ENCODE peak calls at places on chromosomes 11 and 22, in five cellular contexts. U, T, A, H and Z are unnamed samples.

GRCh38 chr11:58573451-58574104 is 2.1 kb downstream of the LPXN start:
- DNase-seq in A (no peak), U (no peak), T (no peak), H (no peak), Z (no peak)

GRCh38 chr11:27933992-27934829 is 173.7 kb downstream of the KIF18A start:
- DNase-seq in A (no peak), H (no peak), U (no peak), T (no peak), Z (peak)

GRCh38 chr11:90668502-90668901 is 445.7 kb upstream of the CHORDC1 start:
- DNase-seq in T (no peak), H (no peak), A (no peak), U (no peak), Z (no peak)

GRCh38 chr22:39414886-39415285 is 15.3 kb downstream of the TAB1 start:
- DNase-seq in T (no peak), U (no peak), H (no peak), A (no peak), Z (no peak)

GRCh38 chr11:73759520-73760065 is 1.3 kb downstream of the RAB6A start:
- DNase-seq in H (no peak), A (no peak), T (no peak), U (no peak), Z (no peak)

GRCh38 chr11:64094463-64095223 is 58.9 kb downstream of the FLRT1 start:
- DNase-seq in H (no peak), U (no peak), A (peak), T (no peak), Z (peak)

GRCh38 chr22:28283025-28283654 is 364.1 kb upstream of the PITPNB start:
- DNase-seq in A (no peak), T (no peak), U (no peak), H (no peak), Z (no peak)

GRCh38 chr22:47119181-47119580 is 356.7 kb downstream of the TBC1D22A start:
- DNase-seq in A (no peak), H (no peak), T (no peak), U (no peak), Z (no peak)

GRCh38 chr11:61129608-61130523 is 27.6 kb downstream of the CD5 start:
- DNase-seq in H (peak), T (peak), A (peak), U (peak), Z (peak)

GRCh38 chr11:134267966-134268365 is 8.2 kb upstream of the GLB1L3 start:
- DNase-seq in U (no peak), T (no peak), H (no peak), A (no peak), Z (no peak)

GRCh38 chr22:45418056-45418769 is 4.7 kb downstream of the RIBC2 start:
- DNase-seq in H (no peak), A (no peak), T (no peak), U (peak), Z (no peak)

GRCh38 chr11:32888805-32889204 is 3.8 kb upstream of the QSER1 start:
- DNase-seq in U (no peak), T (no peak), H (no peak), A (no peak), Z (no peak)

GRCh38 chr11:45471002-45471665 is 185.0 kb upstream of the SYT13 start:
- DNase-seq in T (no peak), H (no peak), A (no peak), U (no peak), Z (no peak)

GRCh38 chr11:116736763-116737162 is 36.0 kb downstream of the BUD13 start:
- DNase-seq in A (peak), T (peak), H (no peak), U (peak), Z (peak)

GRCh38 chr11:60130496-60130895 is 42.0 kb downstream of the MS4A2 start:
- DNase-seq in T (peak), H (no peak), U (no peak), A (peak), Z (peak)

GRCh38 chr11:61293869-61294716 is 1.0 kb downstream of the VWCE start:
- DNase-seq in H (no peak), U (peak), A (no peak), T (peak), Z (no peak)

GRCh38 chr11:59776210-59777066 is 21.3 kb downstream of the STX3 start:
- DNase-seq in U (no peak), A (peak), H (no peak), T (peak), Z (peak)

GRCh38 chr22:50272103-50272782 is 2.1 kb upstream of the MAPK11 start:
- DNase-seq in T (no peak), U (peak), A (no peak), H (no peak), Z (no peak)
- H3K27ac ChIP-seq in T (no peak), U (no peak), A (no peak), H (no peak), Z (peak)

GRCh38 chr22:35486116-35486631 is 54.5 kb upstream of the RASD2 start:
- DNase-seq in U (no peak), A (no peak), H (no peak), T (no peak), Z (no peak)

GRCh38 chr22:35484651-35485372 is 55.8 kb upstream of the RASD2 start:
- DNase-seq in H (no peak), U (no peak), A (no peak), T (no peak), Z (no peak)

GRCh38 chr22:35489225-35489624 is 51.4 kb upstream of the RASD2 start:
- DNase-seq in U (no peak), A (no peak), H (no peak), T (no peak), Z (no peak)

GRCh38 chr22:35491908-35492380 is 48.7 kb upstream of the RASD2 start:
- DNase-seq in A (peak), T (no peak), H (no peak), U (no peak), Z (peak)

DNA sequence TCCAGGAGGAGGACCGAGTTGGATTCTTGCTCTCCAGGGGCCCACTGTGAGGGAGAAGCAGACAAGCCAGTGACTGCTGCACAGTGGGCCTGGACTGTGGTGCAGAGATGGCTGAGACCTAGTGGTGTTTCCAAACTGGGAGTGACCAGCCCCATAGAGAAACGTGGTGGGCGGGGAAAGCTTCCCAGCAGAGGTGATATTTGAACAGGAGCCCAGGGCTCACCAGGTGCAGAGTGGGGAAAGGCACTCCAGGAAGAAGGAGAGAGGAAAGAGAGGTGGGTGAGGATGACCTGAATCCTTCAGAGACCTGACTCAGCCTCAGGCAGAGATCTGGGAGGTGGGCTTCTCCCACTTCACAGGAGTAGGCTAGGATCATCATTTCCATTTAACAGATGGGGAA is 52.1 kb upstream of the RASD2 start:
- DNase-seq in A (no peak), H (no peak), U (no peak), T (no peak), Z (no peak)
- TF ChIP-seq SP1 in A (no peak), H (no peak), U (no peak), T (no peak), Z (no peak)

DNA sequence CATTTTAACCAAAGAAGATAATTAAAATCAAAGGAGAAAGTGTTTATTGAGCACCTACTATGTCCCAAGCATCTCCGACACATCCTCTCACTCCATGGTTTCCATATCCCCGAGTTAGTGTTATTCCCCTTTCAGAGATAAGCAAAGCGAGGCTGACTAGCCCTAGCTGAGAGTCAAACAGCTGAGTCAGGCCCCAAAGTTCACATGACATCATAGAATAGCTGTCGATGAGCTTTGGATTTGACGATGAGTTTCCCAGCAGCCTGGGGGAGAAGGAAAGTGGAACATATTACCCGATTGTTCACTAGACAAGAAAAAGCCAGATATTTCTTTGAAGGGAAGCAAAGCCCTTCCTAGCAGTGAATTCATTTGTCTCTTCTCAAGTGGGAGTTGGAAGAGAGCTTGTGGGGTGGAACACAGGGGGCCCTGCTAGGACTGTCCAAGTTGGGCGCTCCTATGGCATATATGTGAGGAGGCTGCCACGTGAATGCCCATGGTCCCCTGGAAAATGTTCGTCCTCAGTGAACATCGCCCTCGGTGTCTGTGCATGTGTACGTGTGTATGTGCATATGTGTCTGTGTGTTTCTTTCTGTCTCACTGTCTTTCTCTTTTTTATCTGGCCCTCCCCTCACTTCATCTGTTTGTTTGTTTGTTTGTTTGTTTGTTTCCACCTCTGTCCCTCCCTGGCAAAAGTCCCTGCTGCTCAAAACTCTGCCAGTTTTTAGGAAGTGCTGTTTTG is 493 bp upstream of the CYTH4 start:
- DNase-seq in H (no peak), T (no peak), U (no peak), A (no peak), Z (no peak)
- H3K4me2 ChIP-seq in H (peak), T (no peak), U (no peak), A (no peak), Z (peak)

DNA sequence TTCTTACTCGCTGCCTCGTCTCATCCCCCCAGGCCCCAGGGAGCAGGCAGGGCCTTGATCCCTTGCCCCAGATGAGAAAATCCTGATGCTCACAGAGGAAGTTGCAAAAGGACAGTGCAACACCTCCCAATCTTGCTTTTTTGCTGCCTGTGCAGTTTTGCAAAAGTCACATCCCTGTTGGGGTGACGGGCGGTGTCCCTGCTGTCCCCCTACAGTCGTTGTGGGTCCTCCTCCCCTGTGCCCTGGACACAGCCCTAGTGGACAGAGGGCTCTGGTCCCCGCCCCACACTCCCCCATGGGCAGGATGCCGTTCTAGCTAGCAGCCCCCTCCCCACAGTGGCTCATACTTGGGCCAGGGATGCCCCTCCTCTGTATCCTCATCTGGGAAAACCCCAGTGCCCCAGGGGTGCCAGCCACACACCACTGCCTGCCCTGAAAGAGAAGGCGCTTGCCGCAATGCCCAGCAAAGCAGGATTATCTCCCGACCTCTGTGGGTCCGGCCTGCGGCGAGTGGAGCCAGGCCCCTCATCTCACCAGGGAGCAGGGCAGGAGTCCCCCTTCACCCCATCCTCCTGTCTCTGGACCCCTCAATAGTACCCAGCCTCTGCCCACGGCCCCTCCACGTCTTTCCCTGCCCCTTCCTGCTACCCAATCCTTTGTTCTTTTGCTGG is 18.4 kb upstream of the CTSD start:
- DNase-seq in A (no peak), H (no peak), T (no peak), U (no peak), Z (no peak)
- H3K27ac ChIP-seq in A (no peak), H (no peak), T (no peak), U (no peak), Z (no peak)

DNA sequence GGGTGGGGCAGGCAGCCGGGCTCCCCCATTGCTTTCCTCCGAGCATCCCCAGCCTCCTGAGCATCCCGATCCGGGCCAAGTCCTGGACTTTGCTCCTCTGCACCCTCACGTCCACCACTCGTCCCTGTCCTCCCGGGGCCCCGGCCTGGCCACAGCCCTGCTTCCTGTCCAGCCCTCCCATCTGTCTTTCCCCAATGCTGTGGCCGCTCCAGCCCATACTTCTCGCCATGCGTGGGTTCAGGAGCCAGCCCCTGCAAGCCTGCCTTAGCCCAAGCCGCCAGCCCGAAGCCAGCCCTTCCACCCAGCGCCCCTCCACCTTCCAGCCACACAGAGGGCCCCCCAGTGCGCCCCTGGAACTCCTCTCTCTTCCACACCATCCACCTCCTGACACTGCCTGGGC is 23.8 kb downstream of the MRPL23 start:
- DNase-seq in H (no peak), T (no peak), A (no peak), U (no peak), Z (no peak)
- TF ChIP-seq SP1 in H (no peak), T (no peak), A (no peak), U (no peak), Z (no peak)

DNA sequence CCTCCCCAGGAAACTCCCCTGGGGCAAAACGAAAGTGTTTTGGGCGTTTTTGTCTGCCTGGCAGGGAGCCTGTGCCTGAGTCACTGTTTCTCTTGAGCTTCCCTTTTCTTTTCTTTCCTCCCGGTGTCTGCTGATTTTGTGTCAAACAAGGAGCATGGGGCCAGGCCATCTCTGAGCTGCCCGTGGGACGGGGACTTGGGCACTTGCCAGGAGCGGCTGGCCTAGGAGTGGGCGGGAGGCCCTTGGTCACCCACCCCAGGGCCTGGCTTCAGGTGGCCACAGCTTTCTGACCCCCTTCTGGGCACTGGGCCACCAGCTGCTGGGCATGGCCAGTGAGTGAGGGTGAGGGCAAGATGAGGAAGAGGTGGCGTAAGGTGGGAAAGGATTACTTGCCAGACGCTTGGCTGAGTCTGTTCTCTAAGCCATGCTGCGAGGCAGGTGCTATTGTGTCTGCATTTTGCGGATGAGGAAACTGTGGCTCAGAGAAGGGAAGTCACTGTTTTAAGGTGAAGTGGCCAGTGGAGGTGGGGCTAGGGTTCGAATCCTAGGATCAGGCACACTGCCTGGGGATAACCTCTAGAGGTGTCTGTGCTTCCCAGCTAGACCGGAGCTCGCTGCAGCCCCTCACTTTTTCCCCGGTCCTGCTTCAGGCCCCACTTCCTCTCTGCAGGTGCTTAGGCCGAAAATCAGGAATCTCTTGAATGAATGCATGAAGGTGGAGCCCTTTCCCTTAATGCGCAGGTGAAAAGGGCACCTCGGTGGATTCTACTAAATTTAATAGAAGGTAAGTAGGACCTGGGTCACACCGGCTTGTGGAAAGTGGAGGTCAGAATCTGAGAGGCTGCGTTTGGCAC is 7.8 kb upstream of the NFAM1 start:
- DNase-seq in T (no peak), U (no peak), A (no peak), H (no peak), Z (no peak)
- H3K4me2 ChIP-seq in T (no peak), U (peak), A (no peak), H (peak), Z (no peak)

GRCh38 chr11:12813371-12814225 is 139.4 kb downstream of the TEAD1 start:
- DNase-seq in T (no peak), U (no peak), H (no peak), A (peak), Z (no peak)
- H3K27ac ChIP-seq in T (peak), U (no peak), H (no peak), A (peak), Z (peak)

GRCh38 chr22:44392446-44392921 is 79.7 kb upstream of the SHISAL1 start:
- DNase-seq in T (no peak), U (peak), A (no peak), H (no peak), Z (no peak)
- TF ChIP-seq SP1 in T (no peak), U (no peak), A (no peak), H (no peak), Z (no peak)

DNA sequence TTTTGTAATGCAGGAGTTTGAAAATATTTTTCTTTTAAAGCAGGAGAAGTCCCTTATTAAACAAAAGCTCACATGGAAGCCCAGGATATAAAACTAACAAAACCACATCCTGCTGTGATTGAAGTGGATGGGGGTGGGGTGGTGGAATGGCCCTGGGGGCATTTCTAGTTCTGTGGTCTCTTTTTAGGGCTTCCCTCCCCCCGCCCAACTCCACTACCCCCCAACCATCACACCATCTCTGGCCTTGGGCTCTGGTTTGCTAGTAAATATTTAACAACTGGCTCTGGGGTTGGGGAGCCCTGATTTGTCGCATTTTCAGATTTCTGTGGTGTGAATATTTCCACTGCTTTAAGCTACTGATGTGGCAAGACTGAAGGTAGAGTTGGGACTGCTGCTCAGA is 279.6 kb upstream of the PLET1 start:
- DNase-seq in U (no peak), T (no peak), A (no peak), H (no peak), Z (no peak)
- H3K4me2 ChIP-seq in U (no peak), T (no peak), A (no peak), H (no peak), Z (no peak)

GRCh38 chr22:23519442-23520177 is 60.5 kb downstream of the IGLL1 start:
- DNase-seq in T (no peak), A (no peak), H (no peak), U (no peak), Z (no peak)
- H3K27ac ChIP-seq in T (peak), A (no peak), H (no peak), U (no peak), Z (peak)